ENCODE peak calls at places on chromosome 1, in five cellular contexts. Y, P, T, F and S are unnamed samples.

GRCh38 chr1:51019811-51020210 is 49.8 kb downstream of the CDKN2C start:
- DNase-seq in Y (no peak), P (no peak), T (no peak), F (no peak), S (no peak)

GRCh38 chr1:190170321-190170720 is 307.3 kb downstream of the BRINP3 start:
- DNase-seq in Y (no peak), P (peak), T (no peak), F (no peak), S (no peak)

GRCh38 chr1:101238041-101238515 is 1.3 kb downstream of the S1PR1 start:
- DNase-seq in Y (peak), P (no peak), T (no peak), F (no peak), S (no peak)

GRCh38 chr1:247268390-247269045 is 12.6 kb downstream of the VN1R5 start:
- DNase-seq in Y (no peak), P (peak), T (no peak), F (no peak), S (no peak)

GRCh38 chr1:244074559-244075171 is 23.6 kb downstream of the ZBTB18 start:
- DNase-seq in Y (no peak), P (no peak), T (no peak), F (peak), S (no peak)

GRCh38 chr1:1206376-1207253 is at the start of gene TNFRSF18:
- DNase-seq in Y (peak), P (peak), T (no peak), F (peak), S (no peak)

GRCh38 chr1:6447016-6447817 is 18.8 kb downstream of the TNFRSF25 start:
- DNase-seq in Y (peak), P (no peak), T (no peak), F (peak), S (no peak)

GRCh38 chr1:226110249-226111108 is 48.0 kb downstream of the H3-3A start:
- DNase-seq in Y (peak), P (peak), T (peak), F (peak), S (no peak)

GRCh38 chr1:176744142-176744541 is 281.2 kb downstream of the PAPPA2 start:
- DNase-seq in Y (no peak), P (no peak), T (no peak), F (no peak), S (no peak)

GRCh38 chr1:71303617-71304041 is 222.8 kb upstream of the ZRANB2 start:
- DNase-seq in Y (no peak), P (peak), T (no peak), F (no peak), S (no peak)

GRCh38 chr1:92924501-92924900 is 36.8 kb downstream of the DIPK1A start:
- DNase-seq in Y (no peak), P (no peak), T (peak), F (no peak), S (no peak)

GRCh38 chr1:86460998-86461397 is 7.7 kb upstream of the CLCA1 start:
- DNase-seq in Y (no peak), P (no peak), T (no peak), F (no peak), S (no peak)

GRCh38 chr1:22745675-22746585 is 35.3 kb downstream of the EPHB2 start:
- DNase-seq in Y (no peak), P (peak), T (peak), F (peak), S (peak)

GRCh38 chr1:62144238-62144831 is 50.3 kb upstream of the L1TD1 start:
- DNase-seq in Y (peak), P (peak), T (peak), F (no peak), S (no peak)

GRCh38 chr1:50700226-50701020 is 259.6 kb downstream of the FAF1 start:
- DNase-seq in Y (peak), P (peak), T (no peak), F (no peak), S (no peak)

GRCh38 chr1:100162881-100163280 is 15.2 kb downstream of the LRRC39 start:
- DNase-seq in Y (no peak), P (no peak), T (no peak), F (no peak), S (no peak)
- TF ChIP-seq CTCF in Y (no peak), P (no peak), T (no peak), F (no peak), S (no peak)

DNA sequence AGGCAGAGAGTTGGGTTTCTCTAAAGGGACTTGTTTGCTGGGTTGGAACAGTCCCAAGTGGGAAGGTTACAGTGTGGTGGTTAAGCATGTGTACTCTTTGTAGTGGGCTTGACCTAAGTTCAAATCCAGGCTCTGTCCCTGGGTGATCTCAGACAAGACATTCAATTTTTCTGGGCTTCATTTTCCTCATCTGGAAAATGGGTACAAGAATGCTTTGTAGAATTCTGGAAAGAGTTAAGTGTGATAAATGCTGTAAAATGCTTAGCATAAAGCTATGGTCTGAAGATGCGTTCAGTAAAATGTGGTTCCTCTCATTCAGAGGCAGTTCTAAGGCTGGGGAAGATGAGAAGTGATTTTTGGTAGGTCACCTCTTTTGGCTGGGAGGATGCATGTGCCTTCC is 805 bp downstream of the GRHL3 start:
- DNase-seq in Y (no peak), P (no peak), T (no peak), F (no peak), S (no peak)
- H3K4me3 ChIP-seq in Y (no peak), P (no peak), T (peak), F (no peak), S (no peak)

GRCh38 chr1:212293579-212293978 is 8.4 kb downstream of the PPP2R5A start:
- DNase-seq in Y (peak), P (no peak), T (no peak), F (no peak), S (no peak)
- TF ChIP-seq CTCF in Y (peak), P (peak), T (peak), F (no peak), S (peak)

DNA sequence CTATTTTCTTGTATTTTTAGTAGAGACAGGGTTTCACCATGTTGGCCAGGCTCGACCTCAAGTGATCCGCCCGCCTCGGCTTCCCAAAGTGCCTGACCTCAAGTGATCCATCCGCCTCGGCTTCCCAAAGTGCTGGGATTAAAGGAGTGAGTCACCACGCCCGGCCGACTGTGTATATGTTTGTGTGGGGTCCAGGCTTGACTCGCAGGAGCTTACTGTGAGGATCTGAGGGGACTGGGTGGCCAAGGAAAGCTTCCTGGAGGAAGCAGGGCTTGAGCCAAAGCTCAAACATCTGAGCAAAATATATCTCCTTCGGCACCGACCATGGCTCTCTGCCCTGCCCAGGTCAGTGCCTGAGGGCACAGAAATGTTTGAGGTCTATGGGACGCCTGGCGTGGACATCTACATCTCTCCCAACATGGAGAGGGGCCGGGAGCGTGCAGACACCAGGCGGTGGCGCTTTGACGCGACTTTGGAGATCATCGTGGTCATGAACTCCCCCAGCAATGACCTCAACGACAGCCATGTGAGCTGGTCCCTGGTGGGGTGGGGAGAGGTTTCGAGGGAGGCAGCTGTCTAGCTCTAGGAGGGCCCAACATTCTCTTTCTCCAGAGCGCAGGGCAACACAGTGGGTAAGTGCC is 10.5 kb downstream of the PADI3 start:
- DNase-seq in Y (no peak), P (peak), T (no peak), F (peak), S (no peak)
- H3K4me3 ChIP-seq in Y (no peak), P (no peak), T (no peak), F (no peak), S (no peak)

GRCh38 chr1:66450043-66450514 is 83.9 kb upstream of the SGIP1 start:
- DNase-seq in Y (peak), P (no peak), T (no peak), F (no peak), S (no peak)

GRCh38 chr1:66452982-66453381 is 81.0 kb upstream of the SGIP1 start:
- DNase-seq in Y (no peak), P (no peak), T (no peak), F (no peak), S (no peak)

GRCh38 chr1:66455446-66455845 is 78.5 kb upstream of the SGIP1 start:
- DNase-seq in Y (no peak), P (no peak), T (no peak), F (no peak), S (no peak)

GRCh38 chr1:66450847-66451246 is 83.1 kb upstream of the SGIP1 start:
- DNase-seq in Y (no peak), P (no peak), T (no peak), F (no peak), S (no peak)

GRCh38 chr1:66452162-66452561 is 81.8 kb upstream of the SGIP1 start:
- DNase-seq in Y (no peak), P (no peak), T (peak), F (no peak), S (no peak)
- TF ChIP-seq CTCF in Y (peak), P (peak), T (no peak), F (no peak), S (no peak)

GRCh38 chr1:95035536-95035935 is 37.2 kb downstream of the ALG14 start:
- DNase-seq in Y (no peak), P (peak), T (no peak), F (no peak), S (peak)
- H3K4me3 ChIP-seq in Y (no peak), P (no peak), T (no peak), F (no peak), S (no peak)